ENCODE peak calls at places on chromosomes 6 and 20, in six cellular contexts. F is aorta; G is pancreas; J is adrenal gland; U is sigmoid colon; C is CD8-positive, alpha-beta memory T cell. M is an unnamed sample.

GRCh38 chr20:51220293-51220706 is 197.4 kb upstream of the KCNG1 start:
- DNase-seq in F (no peak), G (peak; percentile 79), J (no peak), U (no peak), C (peak; percentile 58), M (peak; percentile 6)

GRCh38 chr20:54237544-54237943 is 29.7 kb downstream of the PFDN4 start:
- DNase-seq in F (no peak), G (no peak), J (no peak), U (no peak), C (no peak), M (no peak)

GRCh38 chr6:55448446-55448845 is 121.2 kb downstream of the GFRAL start:
- DNase-seq in F (no peak), G (no peak), J (no peak), U (no peak), C (no peak), M (no peak)

GRCh38 chr6:169167581-169168301 is 85.9 kb downstream of the THBS2 start:
- DNase-seq in F (peak; percentile 94), G (no peak), J (no peak), U (peak; percentile 56), C (no peak), M (no peak)

GRCh38 chr20:53399592-53400335 is 193.9 kb downstream of the ZNF217 start:
- DNase-seq in F (no peak), G (no peak), J (no peak), U (no peak), C (no peak), M (no peak)

GRCh38 chr6:21666200-21666671 is 72.7 kb downstream of the SOX4 start:
- DNase-seq in F (peak; percentile 53), G (peak; percentile 62), J (no peak), U (no peak), C (no peak), M (no peak)

GRCh38 chr20:48075591-48076174 is 290.4 kb upstream of the SULF2 start:
- DNase-seq in F (no peak), G (no peak), J (peak; percentile 87), U (no peak), C (no peak), M (no peak)

GRCh38 chr6:82080767-82081166 is 166.8 kb downstream of the IBTK start:
- DNase-seq in F (no peak), G (no peak), J (no peak), U (no peak), C (no peak), M (no peak)

GRCh38 chr6:157993076-157993475 is 11.4 kb downstream of the SYNJ2 start:
- DNase-seq in F (no peak), G (no peak), J (no peak), U (no peak), C (no peak), M (no peak)

GRCh38 chr20:973785-974194 is 28.3 kb downstream of the RSPO4 start:
- DNase-seq in F (no peak), G (no peak), J (peak; percentile 11), U (no peak), C (no peak), M (no peak)

GRCh38 chr6:133187657-133188453 is 53.3 kb upstream of the EYA4 start:
- DNase-seq in F (no peak), G (no peak), J (no peak), U (no peak), C (no peak), M (no peak)

GRCh38 chr20:14878676-14879019 is 541.2 kb upstream of the FLRT3 start:
- DNase-seq in F (no peak), G (no peak), J (no peak), U (no peak), C (no peak), M (no peak)

GRCh38 chr20:17648782-17649730 is 33.0 kb downstream of the RRBP1 start:
- DNase-seq in F (no peak), G (peak; percentile 83), J (no peak), U (peak; percentile 56), C (no peak), M (no peak)

GRCh38 chr6:146265051-146265450 is 236.2 kb downstream of the GRM1 start:
- DNase-seq in F (no peak), G (no peak), J (no peak), U (no peak), C (no peak), M (no peak)

GRCh38 chr20:8130840-8131526 is 1.1 kb upstream of the PLCB1 start:
- DNase-seq in F (no peak), G (no peak), J (no peak), U (no peak), C (no peak), M (no peak)

GRCh38 chr20:8131598-8132014 is 460 bp upstream of the PLCB1 start:
- DNase-seq in F (no peak), G (no peak), J (no peak), U (no peak), C (no peak), M (no peak)

GRCh38 chr20:8133816-8134451 is 1.9 kb downstream of the PLCB1 start:
- DNase-seq in F (no peak), G (no peak), J (no peak), U (no peak), C (no peak), M (no peak)

GRCh38 chr20:8132015-8132631 is at the start of gene PLCB1:
- DNase-seq in F (peak; percentile 83), G (peak; percentile 93), J (peak; percentile 90), U (peak; percentile 96), C (peak; percentile 91), M (peak; percentile 79)

DNA sequence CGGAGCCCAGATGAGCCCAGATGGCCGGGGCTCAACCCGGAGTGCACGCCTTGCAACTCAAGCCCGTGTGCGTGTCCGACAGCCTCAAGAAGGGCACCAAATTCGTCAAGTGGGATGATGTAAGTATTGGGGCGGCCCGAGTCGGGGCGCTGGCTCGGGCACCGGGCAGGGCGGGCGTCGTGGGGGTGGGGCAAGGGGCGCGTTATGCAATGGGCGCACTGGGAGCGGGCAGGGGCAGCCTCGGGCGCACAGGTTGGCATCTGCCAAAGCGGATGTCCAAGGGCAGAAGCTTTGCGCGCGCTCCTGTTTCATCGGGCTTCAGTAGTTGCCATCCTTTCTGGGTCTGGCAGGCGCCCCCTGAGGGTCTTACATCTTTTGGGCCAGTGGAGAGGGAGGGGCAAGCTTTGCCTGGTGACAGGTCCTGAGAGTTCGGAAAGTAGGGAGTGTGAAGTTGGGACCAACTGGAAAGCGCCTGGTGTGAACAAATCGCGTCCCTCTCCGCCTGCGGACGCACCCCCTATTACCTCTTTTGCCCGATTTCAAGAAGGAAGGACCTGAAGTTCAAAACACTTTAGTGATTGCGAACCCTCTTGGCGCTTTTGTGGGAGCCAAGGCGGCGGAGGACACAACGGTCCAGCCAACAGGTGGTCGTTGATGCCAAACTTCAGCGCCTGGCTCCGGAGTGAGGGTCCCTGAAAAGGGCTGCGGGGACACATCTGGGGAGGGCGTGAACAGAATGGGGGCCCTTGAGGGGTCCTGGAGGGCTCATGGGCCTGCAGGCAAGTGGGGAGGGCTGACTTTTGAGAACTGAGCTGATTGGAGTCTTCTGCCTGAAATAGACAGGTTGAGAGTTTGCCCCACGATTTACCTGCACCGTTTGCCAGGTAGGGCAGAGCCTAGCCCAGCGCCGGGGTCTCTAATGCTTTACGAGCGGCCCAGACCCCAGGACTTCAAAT is 844 bp downstream of the PLCB1 start:
- DNase-seq in F (peak; percentile 51), G (peak; percentile 85), J (peak; percentile 69), U (peak; percentile 83), C (peak; percentile 53), M (peak; percentile 13)
- H3K27ac ChIP-seq in F (no peak overlapping the region), G (peak overlapping the region; percentile 54), J (peak overlapping the region; percentile 60), U (peak overlapping the region; percentile 90), C (no peak overlapping the region), M (peak overlapping the region; percentile 22)

GRCh38 chr20:39290575-39290974 is 328.4 kb downstream of the DHX35 start:
- DNase-seq in F (no peak), G (no peak), J (no peak), U (no peak), C (no peak), M (no peak)
- H3K9me3 ChIP-seq in F (peaks cover 1% of the 10 kb centered on the region), G (no peaks in the 10 kb centered on the region), J (no peaks in the 10 kb centered on the region), U (no peaks in the 10 kb centered on the region), C (no peaks in the 10 kb centered on the region), M (no peaks in the 10 kb centered on the region)

DNA sequence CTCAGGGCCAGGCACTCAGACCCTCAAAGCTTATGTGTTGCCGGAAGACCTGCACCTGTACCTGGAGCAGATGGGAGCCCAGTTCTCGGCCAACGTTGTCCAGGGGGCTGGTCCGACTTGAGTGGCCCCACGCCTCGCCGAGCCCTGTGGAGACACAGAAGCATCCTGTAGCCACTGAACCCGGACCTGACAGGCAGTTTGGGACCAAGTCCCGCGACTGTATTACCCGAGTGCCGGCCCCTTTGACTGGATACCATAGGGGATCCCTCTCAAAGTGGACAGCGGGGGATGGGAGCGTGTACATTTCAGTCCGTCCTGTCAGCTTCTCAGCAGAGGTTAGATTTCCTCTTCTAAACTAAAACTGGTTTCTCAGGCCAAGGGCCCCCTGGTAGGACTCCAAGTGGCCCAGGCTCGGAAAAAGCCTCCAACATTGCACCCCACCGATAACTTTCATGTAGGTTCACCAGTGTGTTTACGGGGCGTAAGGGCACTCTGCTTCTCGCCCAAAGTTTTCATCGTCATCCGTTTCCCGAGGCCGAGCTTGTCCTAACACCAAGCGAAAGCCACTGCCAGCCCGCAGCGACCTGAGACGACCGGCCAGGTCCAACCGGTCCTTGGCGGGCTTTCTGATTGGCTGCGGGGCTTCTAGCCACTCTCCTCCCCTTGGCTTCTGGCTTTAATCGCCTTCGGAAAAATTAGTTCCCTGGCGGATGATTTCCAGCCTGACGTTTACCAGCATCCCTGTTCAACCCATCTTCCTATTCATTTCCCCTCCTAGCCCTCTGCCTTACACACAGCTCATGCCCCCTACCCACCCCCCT is 10.8 kb downstream of the SIM1 start:
- DNase-seq in F (no peak), G (peak; percentile 71), J (no peak), U (no peak), C (no peak), M (no peak)
- H3K4me3 ChIP-seq in F (no peak overlapping the region), G (no peak overlapping the region), J (no peak overlapping the region), U (no peak overlapping the region), C (no peak overlapping the region), M (peak overlapping the region; percentile 7)

GRCh38 chr6:90301816-90302215 is 5.2 kb upstream of the BACH2 start:
- DNase-seq in F (no peak), G (no peak), J (no peak), U (no peak), C (no peak), M (no peak)

GRCh38 chr6:90304308-90304707 is 7.7 kb upstream of the BACH2 start:
- DNase-seq in F (no peak), G (no peak), J (no peak), U (no peak), C (no peak), M (no peak)

GRCh38 chr6:90302320-90302719 is 5.7 kb upstream of the BACH2 start:
- DNase-seq in F (no peak), G (no peak), J (no peak), U (no peak), C (no peak), M (no peak)

GRCh38 chr6:90305800-90306448 is 9.3 kb upstream of the BACH2 start:
- DNase-seq in F (no peak), G (no peak), J (no peak), U (no peak), C (no peak), M (no peak)

GRCh38 chr6:90303037-90303436 is 6.4 kb upstream of the BACH2 start:
- DNase-seq in F (no peak), G (no peak), J (no peak), U (no peak), C (no peak), M (no peak)
- H3K27ac ChIP-seq in F (no peak overlapping the region), G (no peak overlapping the region), J (no peak overlapping the region), U (no peak overlapping the region), C (no peak overlapping the region), M (no peak overlapping the region)

GRCh38 chr6:167408235-167408869 is 83.5 kb downstream of the TTLL2 start:
- DNase-seq in F (no peak), G (no peak), J (no peak), U (no peak), C (no peak), M (no peak)
- H3K9me3 ChIP-seq in F (no peaks in the 10 kb centered on the region), G (no peaks in the 10 kb centered on the region), J (no peaks in the 10 kb centered on the region), U (no peaks in the 10 kb centered on the region), C (no peaks in the 10 kb centered on the region), M (no peaks in the 10 kb centered on the region)